ENCODE peak calls at places on chromosomes 1 and 21, in nine cellular contexts. U is stimulated activated CD4-positive, alpha-beta T cell treated with anti-CD3 and anti-CD28 coated beads, Interleukin-4, amount 100 ng/mL, for 1 hour; F is stimulated activated CD8-positive, alpha-beta memory T cell treated with anti-CD3 and anti-CD28 coated beads, Interleukin-7, amount 100 ng/mL, for 1 hour; A is RPMI7951; I is GDM1; W is endothelial cell of umbilical vein; D is T follicular helper cell; G is fibroblast of pulmonary artery; C is PC-9. S is an unnamed sample.

GRCh38 chr21:26055841-26056264 is 114.7 kb downstream of the APP start:
- DNase-seq in U (no peak), G (no peak), I (no peak), W (no peak), A (no peak), D (no peak), C (no peak), F (no peak), S (no peak)

GRCh38 chr1:20739225-20739624 is 6.7 kb upstream of the SH2D5 start:
- DNase-seq in G (peak; percentile 70), A (no peak), I (no peak), U (no peak), F (no peak), W (no peak), C (no peak), D (no peak), S (no peak)

GRCh38 chr1:227903061-227903521 is 44.6 kb downstream of the WNT9A start:
- DNase-seq in C (no peak), F (no peak), A (no peak), U (no peak), D (no peak), G (no peak), W (no peak), I (no peak), S (no peak)

GRCh38 chr1:192272732-192273131 is 44.1 kb upstream of the RGS21 start:
- DNase-seq in A (no peak), C (no peak), U (no peak), W (no peak), I (no peak), F (no peak), G (no peak), D (no peak), S (no peak)

GRCh38 chr1:41537257-41537656 is 52.8 kb upstream of the EDN2 start:
- DNase-seq in G (peak; percentile 59), D (no peak), I (no peak), A (no peak), U (no peak), F (no peak), W (no peak), C (no peak), S (no peak)

GRCh38 chr1:22225858-22226584 is 83.1 kb upstream of the WNT4 start:
- DNase-seq in U (no peak), G (no peak), I (no peak), F (no peak), A (no peak), D (no peak), W (no peak), C (no peak), S (no peak)

GRCh38 chr1:42977653-42978052 is 19.0 kb upstream of the SLC2A1 start:
- DNase-seq in A (no peak), D (no peak), I (no peak), G (no peak), U (no peak), W (no peak), C (no peak), F (no peak), S (no peak)

GRCh38 chr21:28359300-28359699 is 633.4 kb downstream of the LTN1 start:
- DNase-seq in F (no peak), W (no peak), G (no peak), I (no peak), U (no peak), C (no peak), A (no peak), D (no peak), S (no peak)

GRCh38 chr1:116203936-116204335 is 92.7 kb downstream of the MAB21L3 start:
- DNase-seq in F (no peak), G (no peak), D (no peak), W (no peak), I (no peak), A (no peak), U (no peak), C (no peak), S (no peak)

GRCh38 chr1:118429856-118430255 is 244.8 kb upstream of the SPAG17 start:
- DNase-seq in I (no peak), U (no peak), A (no peak), F (no peak), W (no peak), C (no peak), G (no peak), D (no peak), S (no peak)

GRCh38 chr1:21045351-21045750 is 131.3 kb downstream of the EIF4G3 start:
- DNase-seq in D (no peak), A (no peak), W (no peak), G (peak; percentile 28), F (no peak), C (no peak), U (no peak), I (no peak), S (no peak)

GRCh38 chr1:196678510-196678884 is 26.7 kb downstream of the CFH start:
- DNase-seq in W (no peak), C (peak; percentile 11), A (peak; percentile 39), U (no peak), G (peak; percentile 79), I (no peak), F (no peak), D (no peak), S (no peak)

GRCh38 chr1:178768423-178768822 is 43.4 kb downstream of the RALGPS2 start:
- DNase-seq in W (no peak), G (peak; percentile 50), U (no peak), D (no peak), I (peak; percentile 24), A (peak; percentile 33), F (no peak), C (no peak), S (no peak)

GRCh38 chr1:24898909-24899439 is 31.1 kb downstream of the RUNX3 start:
- DNase-seq in D (no peak), G (no peak), W (no peak), A (no peak), C (no peak), F (no peak), U (no peak), I (no peak), S (no peak)

GRCh38 chr1:222369991-222370910 is 177.7 kb downstream of the HHIPL2 start:
- DNase-seq in G (peak; percentile 29), I (no peak), C (no peak), D (no peak), F (no peak), A (peak; percentile 93), U (no peak), W (no peak), S (no peak)

GRCh38 chr1:241286486-241286885 is 70.5 kb downstream of the RGS7 start:
- DNase-seq in A (no peak), G (no peak), F (no peak), D (no peak), W (no peak), U (no peak), I (no peak), C (no peak), S (no peak)

GRCh38 chr21:45383111-45383614 is 21.8 kb upstream of the COL18A1 start:
- DNase-seq in C (no peak), G (no peak), D (no peak), U (no peak), W (no peak), F (no peak), I (no peak), A (no peak), S (no peak)

GRCh38 chr1:21669033-21669286 is 197 bp downstream of the RAP1GAP start:
- DNase-seq in G (no peak), I (no peak), C (no peak), F (no peak), A (no peak), U (no peak), D (no peak), W (no peak), S (no peak)

GRCh38 chr1:236947794-236948193 is 56.4 kb downstream of the MT1HL1 start:
- DNase-seq in G (no peak), A (no peak), C (no peak), U (no peak), I (no peak), W (no peak), D (no peak), F (no peak), S (no peak)

GRCh38 chr1:221741971-221742554 is at the start of gene DUSP10:
- DNase-seq in U (peak; percentile 97), I (peak; percentile 98), C (peak; percentile 99), G (peak; percentile 100), F (peak; percentile 95), W (peak; percentile 100), D (peak; percentile 98), A (peak; percentile 99), S (peak; percentile 97)

GRCh38 chr1:207828485-207829158 is 76.8 kb downstream of the CD46 start:
- DNase-seq in F (no peak), I (peak; percentile 89), A (peak; percentile 70), D (peak; percentile 54), W (peak; percentile 96), C (peak; percentile 56), G (peak; percentile 93), U (peak; percentile 64), S (peak; percentile 68)

GRCh38 chr21:45388011-45388521 is 16.9 kb upstream of the COL18A1 start:
- DNase-seq in U (no peak), I (no peak), A (no peak), W (no peak), F (no peak), C (no peak), D (no peak), G (no peak), S (no peak)

GRCh38 chr1:17198476-17199258 is 6.3 kb upstream of the PADI1 start:
- DNase-seq in C (no peak), A (peak; percentile 90), G (no peak), I (no peak), W (no peak), D (no peak), F (no peak), U (no peak), S (no peak)

GRCh38 chr1:183982172-183982963 is 55.2 kb downstream of the COLGALT2 start:
- DNase-seq in C (no peak), I (no peak), F (no peak), G (no peak), U (no peak), A (no peak), D (no peak), W (no peak), S (no peak)

GRCh38 chr1:201737350-201738060 is 91.5 kb upstream of the IPO9 start:
- DNase-seq in G (peak; percentile 80), I (no peak), W (no peak), D (no peak), C (no peak), U (no peak), A (no peak), F (no peak), S (no peak)

GRCh38 chr1:68815632-68816031 is 318.8 kb upstream of the DEPDC1 start:
- DNase-seq in G (no peak), I (no peak), U (no peak), D (no peak), F (no peak), C (no peak), W (no peak), A (no peak), S (no peak)

GRCh38 chr1:43034195-43034658 is 75.6 kb upstream of the SLC2A1 start:
- DNase-seq in W (no peak), G (no peak), U (no peak), F (no peak), I (no peak), A (no peak), D (no peak), C (no peak), S (no peak)

GRCh38 chr1:109361649-109362048 is 36.1 kb downstream of the SORT1 start:
- DNase-seq in A (peak; percentile 50), F (no peak), U (no peak), G (peak; percentile 27), I (no peak), W (no peak), C (no peak), D (no peak), S (no peak)

GRCh38 chr1:50971748-50972305 is 1.8 kb downstream of the CDKN2C start:
- DNase-seq in A (no peak), U (no peak), D (no peak), G (no peak), I (no peak), C (no peak), W (peak; percentile 17), F (no peak), S (no peak)

GRCh38 chr1:178509608-178510007 is 3.3 kb upstream of the TEX35 start:
- DNase-seq in C (no peak), G (peak; percentile 9), U (no peak), F (no peak), D (no peak), W (no peak), I (no peak), A (no peak), S (no peak)

GRCh38 chr1:18413906-18414305 is 66.8 kb upstream of the KLHDC7A start:
- DNase-seq in D (no peak), U (no peak), W (no peak), F (no peak), A (no peak), I (no peak), C (no peak), G (no peak), S (no peak)